ENCODE peak calls at places on chromosomes 5 and 9, in eight cellular contexts. Z is prostate gland, I is spleen, T is HCT116, Y is transverse colon, O is stomach, M is breast epithelium, D is SK-N-SH. A is an unnamed sample. For H3K27me3 and H3K36me3, the result is how much of the 10 kb centered on the place peaks cover.

GRCh38 chr5:98804066-98804465 is 30.6 kb downstream of the RGMB start:
- DNase-seq in Z (no peak), D (no peak), Y (no peak), I (no peak), O (no peak), T (no peak), M (no peak), A (no peak)

GRCh38 chr9:12708562-12709298 is 15.5 kb downstream of the TYRP1 start:
- DNase-seq in O (no peak), D (no peak), Z (no peak), I (no peak), T (peak), Y (no peak), M (no peak), A (no peak)

GRCh38 chr9:114461468-114461867 is 43.8 kb downstream of the WHRN start:
- DNase-seq in T (no peak), M (no peak), D (no peak), Y (no peak), I (no peak), Z (no peak), O (no peak), A (no peak)

GRCh38 chr5:131745155-131745554 is 51.7 kb downstream of the FNIP1 start:
- DNase-seq in M (no peak), D (no peak), Y (no peak), T (no peak), O (no peak), I (no peak), Z (no peak), A (no peak)

GRCh38 chr9:71587576-71588362 is 180.5 kb downstream of the CEMIP2 start:
- DNase-seq in O (no peak), Z (no peak), M (no peak), I (no peak), Y (no peak), T (no peak), D (no peak), A (no peak)

GRCh38 chr9:100455470-100455869 is 17.5 kb upstream of the TMEFF1 start:
- DNase-seq in I (no peak), O (no peak), Y (no peak), M (no peak), D (no peak), T (no peak), Z (no peak), A (no peak)

GRCh38 chr9:71681708-71682268 is 86.5 kb downstream of the CEMIP2 start:
- DNase-seq in O (no peak), Y (peak), T (peak), M (no peak), I (no peak), D (no peak), Z (no peak), A (peak)

GRCh38 chr9:136996361-136997281 is at the start of gene CLIC3:
- DNase-seq in T (no peak), O (peak), Z (no peak), D (peak), Y (peak), M (no peak), I (peak), A (peak)

GRCh38 chr5:38672059-38672791 is 115.8 kb upstream of the LIFR start:
- DNase-seq in Y (no peak), M (no peak), O (no peak), I (no peak), D (no peak), Z (no peak), T (no peak), A (no peak)

GRCh38 chr5:135124128-135124527 is 90.1 kb upstream of the PITX1 start:
- DNase-seq in I (no peak), Y (no peak), T (no peak), D (no peak), O (no peak), Z (no peak), M (no peak), A (no peak)

GRCh38 chr9:10268500-10269485 is 344.0 kb downstream of the PTPRD start:
- DNase-seq in I (no peak), Z (no peak), Y (no peak), D (peak), M (no peak), T (no peak), O (peak), A (no peak)

GRCh38 chr5:130762031-130762430 is 403.0 kb downstream of the HINT1 start:
- DNase-seq in I (no peak), O (no peak), Z (no peak), T (no peak), D (no peak), Y (no peak), M (no peak), A (no peak)

GRCh38 chr5:145908206-145908945 is 28.0 kb upstream of the SH3RF2 start:
- DNase-seq in T (peak), D (no peak), I (no peak), O (no peak), Y (no peak), M (no peak), Z (no peak), A (peak)

GRCh38 chr9:129585352-129585751 is 35.5 kb downstream of the C9orf50 start:
- DNase-seq in D (no peak), Z (no peak), O (no peak), T (no peak), M (no peak), Y (no peak), I (no peak), A (no peak)

GRCh38 chr5:14497276-14497675 is 84.3 kb upstream of the OTULINL start:
- DNase-seq in Y (no peak), T (no peak), D (no peak), M (no peak), I (no peak), Z (no peak), O (no peak), A (no peak)

GRCh38 chr5:60597570-60597969 is 102.4 kb downstream of the DEPDC1B start:
- DNase-seq in T (no peak), M (no peak), I (no peak), D (no peak), Z (no peak), Y (no peak), O (no peak), A (no peak)

GRCh38 chr9:21687351-21687750 is 115.1 kb upstream of the MTAP start:
- DNase-seq in T (no peak), Y (no peak), D (no peak), O (no peak), I (no peak), M (no peak), Z (no peak), A (no peak)

GRCh38 chr5:54087436-54087835 is 222.9 kb downstream of the ARL15 start:
- DNase-seq in Y (no peak), O (no peak), T (no peak), M (no peak), D (no peak), I (no peak), Z (no peak), A (no peak)

GRCh38 chr9:104961238-104961637 is 33.3 kb upstream of the ABCA1 start:
- DNase-seq in Y (peak), T (no peak), M (no peak), O (no peak), Z (no peak), I (no peak), D (peak), A (no peak)

GRCh38 chr9:3490957-3491356 is 34.8 kb downstream of the RFX3 start:
- DNase-seq in T (no peak), Y (no peak), I (no peak), D (no peak), M (no peak), Z (no peak), O (no peak), A (no peak)

GRCh38 chr9:935348-935965 is 41.0 kb upstream of the DMRT3 start:
- DNase-seq in Z (no peak), M (no peak), Y (no peak), T (no peak), I (no peak), O (no peak), D (peak), A (no peak)

GRCh38 chr5:150945501-150945900 is 40.7 kb upstream of the ZNF300 start:
- DNase-seq in I (no peak), Z (no peak), T (no peak), O (no peak), M (no peak), Y (no peak), D (no peak), A (no peak)

GRCh38 chr9:40927260-40927631 is 201.2 kb downstream of the FOXD4L6 start:
- DNase-seq in O (no peak), M (no peak), I (no peak), Z (no peak), T (no peak), D (no peak), Y (no peak), A (peak)

GRCh38 chr9:134916161-134916665 is 1.5 kb downstream of the FCN1 start:
- DNase-seq in I (peak), Z (no peak), Y (no peak), O (no peak), M (no peak), T (no peak), D (peak), A (no peak)

GRCh38 chr9:69750085-69750484 is 9.7 kb downstream of the PTAR1 start:
- DNase-seq in Z (no peak), I (no peak), D (no peak), T (no peak), M (no peak), Y (no peak), O (no peak), A (no peak)

DNA sequence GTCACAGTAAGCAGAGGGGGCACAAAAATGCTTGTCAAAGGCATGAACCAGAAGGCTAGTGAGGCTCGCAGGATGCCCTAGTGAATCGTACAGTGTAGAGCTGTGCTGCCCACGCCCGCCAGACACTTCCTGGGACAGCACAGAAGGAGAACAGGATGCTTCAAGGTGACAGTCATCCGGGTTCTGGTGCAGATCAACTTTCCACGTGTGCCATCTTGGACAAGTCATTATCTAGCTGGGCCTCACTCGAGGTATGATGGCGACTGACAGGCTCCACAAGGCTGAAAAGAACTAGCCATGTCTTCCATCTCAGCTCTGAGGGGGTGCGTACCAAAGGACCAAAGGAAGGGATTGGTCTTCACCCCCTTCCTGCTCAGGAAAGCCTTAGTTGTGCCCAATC is 14.0 kb downstream of the SPRY4 start:
- DNase-seq in M (no peak), Z (no peak), I (no peak), O (no peak), T (no peak), D (no peak), Y (no peak), A (no peak)
- TF ChIP-seq POLR2AphosphoS5 in M (no peak), Z (no peak), I (no peak), O (no peak), T (peak), D (no peak), Y (no peak), A (no peak)

DNA sequence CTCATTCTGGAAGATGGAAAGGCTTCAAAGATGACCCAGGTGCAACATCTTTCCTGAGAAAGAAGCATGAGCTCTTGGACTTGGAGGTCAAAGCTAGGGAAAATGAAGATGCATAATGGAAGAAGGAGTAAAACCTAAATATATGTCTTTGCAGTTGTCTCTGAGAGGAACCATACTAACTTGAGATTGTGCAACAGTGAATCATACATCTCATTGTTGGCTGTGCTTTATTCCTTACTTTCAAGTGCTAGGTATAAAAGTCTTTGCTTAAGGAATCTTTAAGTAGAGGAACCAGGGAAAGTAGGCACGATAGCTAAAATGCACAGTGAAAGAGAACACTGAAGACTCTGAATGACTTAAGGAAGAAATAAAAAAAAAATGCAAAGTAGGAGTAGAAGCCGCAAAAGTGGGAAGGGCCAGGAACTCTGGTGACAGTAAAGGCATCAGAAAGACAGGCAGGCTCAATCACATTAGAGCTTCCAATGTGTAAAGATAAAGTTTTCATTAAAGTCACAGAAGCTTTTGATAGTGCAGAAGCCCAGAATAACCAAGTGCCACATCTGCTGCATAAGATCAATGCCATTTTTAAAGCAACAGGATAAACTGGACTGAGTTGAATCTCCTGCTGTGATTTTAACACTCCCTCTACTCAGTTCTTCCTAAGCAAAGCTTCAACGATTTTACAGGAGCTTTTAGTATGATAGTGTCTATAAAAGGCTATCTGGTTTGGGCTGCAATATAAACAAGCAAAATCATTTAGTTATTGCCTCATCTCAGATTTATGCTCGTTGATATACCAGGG is 432.3 kb upstream of the EDIL3 start:
- DNase-seq in D (no peak), Y (no peak), T (no peak), M (no peak), Z (no peak), I (no peak), O (no peak), A (no peak)
- H3K27me3 ChIP-seq in D (under half), Y (under half), T (under half), M (under half), Z (under half), I (under half), O (under half), A (under half)

GRCh38 chr5:6371079-6371810 is 7.1 kb downstream of the MED10 start:
- DNase-seq in T (no peak), M (no peak), D (no peak), I (no peak), O (no peak), Y (no peak), Z (no peak), A (no peak)
- H3K36me3 ChIP-seq in T (half or more), M (under half), D (half or more), I (half or more), O (half or more), Y (half or more), Z (under half), A (half or more)

DNA sequence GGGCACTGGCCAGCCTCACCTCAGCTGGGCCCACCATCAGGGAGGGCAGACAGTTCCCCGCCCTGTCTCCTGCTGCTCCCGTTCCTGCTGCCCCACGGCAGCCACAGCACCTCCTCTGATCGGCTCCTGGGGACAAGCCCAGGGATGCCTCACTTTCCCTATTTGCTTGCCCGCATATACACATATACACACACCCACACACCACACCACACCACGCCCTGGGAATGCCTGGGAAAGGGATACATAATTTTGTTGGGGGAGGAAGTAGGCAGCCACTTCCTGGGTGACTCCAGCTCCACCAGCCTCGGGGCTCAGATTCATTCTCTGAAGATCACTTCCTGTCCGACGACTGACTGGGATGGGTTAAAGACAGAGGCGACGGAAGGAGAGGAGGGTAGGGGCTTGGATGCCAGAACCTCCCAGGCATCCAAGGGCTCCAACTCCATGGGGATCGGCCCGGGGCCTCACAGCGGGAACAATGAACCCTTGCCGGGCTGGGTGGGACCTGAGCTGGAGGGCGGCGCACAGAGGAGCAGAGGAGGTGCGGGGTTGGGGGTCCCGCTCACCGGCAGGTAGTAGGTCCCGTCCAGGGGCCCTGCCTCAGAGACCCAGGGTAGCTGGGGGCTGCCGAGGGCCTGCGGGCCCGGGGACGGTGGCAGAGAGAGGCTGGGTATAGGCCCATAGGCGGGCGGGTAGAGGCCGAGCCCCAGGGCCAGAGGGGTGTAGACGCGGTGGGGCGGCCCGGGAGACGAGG is 2.0 kb upstream of the MZB1 start:
- DNase-seq in Y (peak), I (no peak), T (no peak), O (no peak), Z (no peak), D (no peak), M (no peak), A (no peak)
- TF ChIP-seq POLR2AphosphoS5 in Y (peak), I (no peak), T (no peak), O (no peak), Z (no peak), D (no peak), M (no peak), A (no peak)

GRCh38 chr9:126678989-126679388 is 65.3 kb downstream of the LMX1B start:
- DNase-seq in Y (no peak), M (no peak), D (no peak), Z (no peak), O (no peak), I (no peak), T (no peak), A (no peak)
- H3K27me3 ChIP-seq in Y (half or more), M (under half), D (under half), Z (under half), O (half or more), I (under half), T (under half), A (under half)

A was measured in esophagus muscularis mucosa.